ENCODE peak calls at places on chromosome 11, in six cellular contexts. P is mammary epithelial cell, X is transverse colon, E is sigmoid colon, I is heart left ventricle, T is MM.1S. J is an unnamed sample.

GRCh38 chr11:9459573-9460321 is 1.1 kb upstream of the ZNF143 start:
- DNase-seq in E (no peak), T (peak; percentile 48), X (peak; percentile 27), I (no peak), P (peak; percentile 27), J (peak; percentile 58)

GRCh38 chr11:46916669-46917108 is 1.7 kb downstream of the LRP4 start:
- DNase-seq in I (peak; percentile 74), T (no peak), X (peak; percentile 62), P (peak; percentile 81), E (peak; percentile 88), J (no peak)

GRCh38 chr11:11558352-11558751 is 63.5 kb downstream of the GALNT18 start:
- DNase-seq in P (peak; percentile 47), X (peak; percentile 43), I (peak; percentile 52), E (no peak), T (no peak), J (peak; percentile 81)

GRCh38 chr11:45212566-45213315 is 66.3 kb downstream of the PRDM11 start:
- DNase-seq in X (no peak), T (no peak), E (peak; percentile 70), I (no peak), P (no peak), J (no peak)

GRCh38 chr11:127656266-127656879 is 655.8 kb upstream of the KIRREL3 start:
- DNase-seq in E (no peak), T (no peak), P (peak; percentile 1), I (no peak), X (no peak), J (no peak)

GRCh38 chr11:74004694-74005615 is 3.9 kb downstream of the UCP3 start:
- DNase-seq in P (no peak), I (no peak), X (peak; percentile 61), T (peak; percentile 16), E (peak; percentile 52), J (no peak)

GRCh38 chr11:47272706-47273105 is 2.8 kb downstream of the MADD start:
- DNase-seq in X (no peak), I (no peak), P (no peak), T (no peak), E (no peak), J (no peak)

GRCh38 chr11:83272627-83273026 is 13.5 kb downstream of the CCDC90B start:
- DNase-seq in X (no peak), E (no peak), I (no peak), T (no peak), P (peak; percentile 46), J (no peak)

GRCh38 chr11:69694781-69695180 is 9.0 kb downstream of the FGF19 start:
- DNase-seq in I (no peak), X (no peak), E (peak; percentile 45), P (no peak), T (no peak), J (peak; percentile 48)

GRCh38 chr11:77217156-77217555 is 84.3 kb downstream of the GDPD4 start:
- DNase-seq in T (no peak), I (no peak), X (no peak), E (no peak), P (no peak), J (no peak)

GRCh38 chr11:69387409-69387885 is 93.5 kb downstream of the MYEOV start:
- DNase-seq in E (no peak), X (no peak), I (no peak), P (peak; percentile 48), T (no peak), J (no peak)

GRCh38 chr11:131474947-131475346 is 104.5 kb downstream of the NTM start:
- DNase-seq in X (no peak), P (no peak), I (no peak), E (no peak), T (no peak), J (no peak)

GRCh38 chr11:126061707-126062678 is 673 bp downstream of the CDON start:
- DNase-seq in X (peak; percentile 31), T (peak; percentile 32), P (peak; percentile 35), I (peak; percentile 43), E (peak; percentile 78), J (no peak)

GRCh38 chr11:10294289-10294953 is 402 bp upstream of the SBF2 start:
- DNase-seq in T (no peak), P (peak; percentile 44), I (peak; percentile 54), E (peak; percentile 83), X (peak; percentile 41), J (peak; percentile 69)

GRCh38 chr11:58691675-58692074 is 40.1 kb downstream of the GLYAT start:
- DNase-seq in T (no peak), P (no peak), E (no peak), I (no peak), X (no peak), J (no peak)
- H3K4me1 ChIP-seq in T (no peaks in the 10 kb centered on the region), P (peaks cover 18% of the 10 kb centered on the region), E (no peaks in the 10 kb centered on the region), I (no peaks in the 10 kb centered on the region), X (no peaks in the 10 kb centered on the region), J (no peaks in the 10 kb centered on the region)

DNA sequence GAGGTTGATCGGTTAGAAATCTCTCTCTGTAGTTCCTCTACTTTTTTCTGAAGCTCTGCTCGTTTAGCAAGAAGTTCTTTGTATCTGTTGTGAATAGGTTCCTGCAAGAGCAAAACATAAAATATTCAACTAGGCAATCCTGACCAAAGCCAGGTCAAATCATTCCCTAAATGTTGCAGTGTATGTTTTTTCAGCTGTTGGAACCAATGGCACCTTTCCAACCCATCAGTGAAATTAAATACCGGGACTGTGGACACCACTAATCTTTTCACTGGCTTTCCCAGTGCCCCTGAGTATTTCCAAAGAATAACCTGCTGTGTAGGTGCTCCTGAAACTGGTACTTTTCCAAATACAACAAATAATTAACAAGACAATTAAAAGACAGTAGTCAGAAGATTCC is 45.1 kb downstream of the CEP57 start:
- DNase-seq in T (no peak), P (no peak), E (no peak), X (no peak), I (no peak), J (no peak)
- H3K36me3 ChIP-seq in T (no peaks in the 10 kb centered on the region), P (peaks cover 19% of the 10 kb centered on the region), E (peaks cover 11% of the 10 kb centered on the region), X (peaks cover 28% of the 10 kb centered on the region), I (peaks cover 93% of the 10 kb centered on the region), J (peaks cover 80% of the 10 kb centered on the region)

DNA sequence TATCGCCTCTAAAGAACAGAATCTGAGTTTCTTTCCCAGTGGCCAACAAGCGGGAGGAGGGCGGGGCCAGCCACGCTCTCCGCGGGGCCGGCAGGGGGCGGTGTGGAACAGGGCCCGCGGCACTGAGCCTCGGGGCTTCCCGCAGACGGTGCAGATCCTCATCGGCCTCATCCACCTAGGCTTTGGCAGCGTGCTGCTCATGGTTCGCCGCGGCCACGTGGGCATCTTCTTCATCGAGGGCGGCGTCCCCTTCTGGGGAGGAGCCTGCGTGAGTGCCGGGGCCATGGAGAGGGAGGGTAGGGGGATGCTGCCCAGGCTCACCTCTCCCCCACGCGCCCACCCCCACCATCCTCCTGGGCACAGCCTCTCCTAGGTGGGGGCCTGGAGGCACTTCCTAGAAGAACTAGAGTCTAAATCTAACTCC is 10.7 kb downstream of the MS4A15 start:
- DNase-seq in T (no peak), I (no peak), X (no peak), P (no peak), E (no peak), J (peak; percentile 57)
- TF ChIP-seq CTCF in T (no peak), I (peak; percentile 23), X (peak; percentile 13), P (no peak), E (no peak), J (peak; percentile 38)

GRCh38 chr11:4065086-4065485 is 29.5 kb upstream of the RRM1 start:
- DNase-seq in T (no peak), X (no peak), E (no peak), I (no peak), P (no peak), J (no peak)

GRCh38 chr11:4064278-4064955 is 30.2 kb upstream of the RRM1 start:
- DNase-seq in P (no peak), X (no peak), T (no peak), E (no peak), I (no peak), J (no peak)

GRCh38 chr11:4065601-4066377 is 28.8 kb upstream of the RRM1 start:
- DNase-seq in T (no peak), E (no peak), X (no peak), P (no peak), I (no peak), J (no peak)

GRCh38 chr11:4068962-4069361 is 25.6 kb upstream of the RRM1 start:
- DNase-seq in I (no peak), P (no peak), T (no peak), E (no peak), X (no peak), J (no peak)

GRCh38 chr11:4066960-4067359 is 27.6 kb upstream of the RRM1 start:
- DNase-seq in I (no peak), E (no peak), X (no peak), T (no peak), P (no peak), J (no peak)
- H3K4me1 ChIP-seq in I (peaks cover 4% of the 10 kb centered on the region), E (peaks cover 72% of the 10 kb centered on the region), X (peaks cover 7% of the 10 kb centered on the region), T (no peaks in the 10 kb centered on the region), P (no peaks in the 10 kb centered on the region), J (no peaks in the 10 kb centered on the region)

DNA sequence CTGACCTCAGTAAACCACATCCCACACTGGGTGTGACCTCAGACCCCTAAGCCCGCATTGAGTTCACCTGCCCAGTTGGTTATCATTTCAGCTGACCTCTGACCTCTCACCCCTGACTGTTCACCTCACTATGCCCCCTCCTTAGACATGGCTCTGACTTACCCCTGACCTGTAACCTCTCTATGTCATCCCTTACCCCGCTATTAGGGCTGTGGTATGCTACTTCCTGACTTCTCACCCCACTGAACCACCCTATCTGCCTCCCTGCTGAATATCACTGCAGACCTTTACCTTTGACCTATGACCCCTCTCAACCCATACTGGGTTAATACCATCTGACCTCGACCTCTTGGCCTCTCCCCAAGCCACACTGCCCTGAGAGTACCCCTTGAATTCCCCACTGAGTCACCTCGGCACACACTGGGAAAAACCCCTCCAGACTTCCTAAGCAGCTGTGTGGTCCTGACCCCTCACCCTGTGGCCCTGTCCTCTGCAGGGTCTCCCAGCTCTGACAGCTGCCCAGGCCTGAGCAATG is 8.3 kb downstream of the PLCB3 start:
- DNase-seq in I (no peak), P (no peak), E (no peak), X (no peak), T (no peak), J (no peak)
- H3K36me3 ChIP-seq in I (peaks cover 57% of the 10 kb centered on the region), P (peaks cover 17% of the 10 kb centered on the region), E (peaks cover 57% of the 10 kb centered on the region), X (peaks cover 35% of the 10 kb centered on the region), T (no peaks in the 10 kb centered on the region), J (peaks cover 75% of the 10 kb centered on the region)

DNA sequence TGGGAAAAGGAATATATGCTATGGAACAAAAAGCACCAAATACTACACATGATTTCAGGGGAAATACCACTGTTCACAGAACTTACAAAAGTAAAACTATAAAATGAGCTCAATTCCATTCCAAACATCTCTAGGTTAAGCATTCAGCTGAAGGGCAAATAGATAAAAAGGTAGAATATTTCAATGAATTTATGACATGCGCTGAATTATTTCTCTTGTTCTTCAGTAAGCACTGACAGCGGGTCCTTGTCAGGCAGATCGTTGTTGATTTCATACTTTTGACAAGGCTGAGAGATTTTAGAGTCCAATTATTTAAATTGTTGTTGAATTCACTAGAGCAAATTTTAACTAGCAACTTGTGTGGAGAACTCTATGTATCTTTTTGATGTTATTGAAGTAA is 449.6 kb downstream of the GUCY1A2 start:
- DNase-seq in P (no peak), X (no peak), I (no peak), E (no peak), T (no peak), J (no peak)
- TF ChIP-seq CTCF in P (no peak), X (no peak), I (no peak), E (no peak), T (no peak), J (no peak)